ENCODE peak calls at places on chromosome 11, in nine cellular contexts. M is A549, L is fibroblast of lung, R is PC-9, J is lower lobe of right lung, G is psoas muscle, E is DND-41, N is uterus, Z is mammary epithelial cell. Y is an unnamed sample. For H3K4me1, the result is how much of the 10 kb centered on the place peaks cover.

GRCh38 chr11:125483592-125483991 is 12.5 kb downstream of the FEZ1 start:
- DNase-seq in L (peak), M (no peak), R (no peak), Z (peak), N (no peak), G (no peak), J (no peak), E (no peak), Y (no peak)

GRCh38 chr11:15933896-15934625 is 422.3 kb downstream of the SOX6 start:
- DNase-seq in R (no peak), G (no peak), M (no peak), N (no peak), J (no peak), L (no peak), Z (peak), E (no peak), Y (peak)

GRCh38 chr11:102114032-102114431 is 3.8 kb downstream of the YAP1 start:
- DNase-seq in N (no peak), Z (no peak), L (no peak), R (no peak), M (no peak), J (no peak), E (no peak), G (no peak), Y (no peak)

GRCh38 chr11:63917685-63918523 is 940 bp upstream of the RCOR2 start:
- DNase-seq in M (peak), Z (no peak), G (peak), R (peak), N (peak), E (peak), L (peak), J (no peak), Y (peak)

GRCh38 chr11:75262961-75263852 is 22.6 kb downstream of the TPBGL start:
- DNase-seq in L (peak), J (peak), E (no peak), G (no peak), R (no peak), Z (no peak), M (no peak), N (peak), Y (peak)

GRCh38 chr11:17770048-17770652 is 35.6 kb downstream of the KCNC1 start:
- DNase-seq in J (no peak), E (peak), N (no peak), R (peak), G (no peak), M (peak), Z (no peak), L (no peak), Y (no peak)

GRCh38 chr11:94544832-94545640 is 1.3 kb downstream of the FUT4 start:
- DNase-seq in L (no peak), N (no peak), G (peak), E (peak), R (no peak), M (no peak), Z (no peak), J (peak), Y (peak)

GRCh38 chr11:108873938-108874337 is 209.1 kb downstream of the DDX10 start:
- DNase-seq in E (no peak), M (no peak), N (no peak), Z (no peak), L (no peak), J (no peak), R (no peak), G (no peak), Y (no peak)

GRCh38 chr11:32088117-32088941 is 2.5 kb upstream of the RCN1 start:
- DNase-seq in M (no peak), E (peak), G (no peak), Z (peak), N (peak), J (no peak), L (peak), R (peak), Y (peak)

GRCh38 chr11:11841121-11841604 is 609 bp upstream of the USP47 start:
- DNase-seq in G (peak), N (peak), J (no peak), Z (no peak), R (peak), M (peak), E (no peak), L (peak), Y (no peak)

GRCh38 chr11:126507646-126508045 is 152.2 kb downstream of the ST3GAL4 start:
- DNase-seq in Z (no peak), G (no peak), L (no peak), M (no peak), R (no peak), J (no peak), E (no peak), N (no peak), Y (no peak)

GRCh38 chr11:112555491-112556364 is 295.1 kb upstream of the PLET1 start:
- DNase-seq in E (peak), J (peak), L (peak), N (peak), R (no peak), M (peak), Z (peak), G (peak), Y (peak)

GRCh38 chr11:20303451-20303965 is 60.0 kb upstream of the HTATIP2 start:
- DNase-seq in J (no peak), R (no peak), E (no peak), L (no peak), N (no peak), M (no peak), G (no peak), Z (no peak), Y (no peak)

GRCh38 chr11:117181586-117182550 is 3.3 kb downstream of the SIDT2 start:
- DNase-seq in L (no peak), M (no peak), Z (no peak), E (no peak), J (no peak), R (no peak), G (no peak), N (no peak), Y (no peak)

GRCh38 chr11:115716577-115717214 is 212.5 kb upstream of the CADM1 start:
- DNase-seq in G (no peak), Z (no peak), R (no peak), E (no peak), J (no peak), L (peak), M (no peak), N (no peak), Y (no peak)

GRCh38 chr11:26187639-26188038 is 144.3 kb upstream of the ANO3 start:
- DNase-seq in J (no peak), R (peak), L (peak), E (no peak), Z (peak), N (no peak), G (no peak), M (no peak), Y (no peak)

GRCh38 chr11:112786886-112787530 is 174.2 kb upstream of the NCAM1 start:
- DNase-seq in J (no peak), R (no peak), Z (no peak), L (no peak), N (no peak), E (no peak), M (no peak), G (no peak), Y (no peak)

GRCh38 chr11:73325036-73325981 is 17.2 kb downstream of the ARHGEF17 start:
- DNase-seq in M (no peak), G (no peak), E (no peak), R (no peak), Z (no peak), J (no peak), N (peak), L (peak), Y (peak)

GRCh38 chr11:102073253-102073652 is 26.0 kb downstream of the CFAP300 start:
- DNase-seq in Z (no peak), M (no peak), E (no peak), J (no peak), L (no peak), G (no peak), N (no peak), R (no peak), Y (no peak)

GRCh38 chr11:92667446-92668165 is 301.8 kb upstream of the MTNR1B start:
- DNase-seq in Z (no peak), M (no peak), G (no peak), J (no peak), L (no peak), R (no peak), N (no peak), E (no peak), Y (no peak)

GRCh38 chr11:11288972-11289616 is 64.0 kb downstream of the CSNK2A3 start:
- DNase-seq in E (no peak), R (no peak), M (no peak), N (no peak), Z (no peak), J (no peak), L (no peak), G (no peak), Y (no peak)

GRCh38 chr11:21928834-21929233 is 264.1 kb upstream of the ANO5 start:
- DNase-seq in M (no peak), J (no peak), L (no peak), G (no peak), N (no peak), R (no peak), E (no peak), Z (no peak), Y (no peak)

GRCh38 chr11:21927628-21928027 is 265.3 kb upstream of the ANO5 start:
- DNase-seq in G (no peak), R (no peak), L (no peak), Z (no peak), E (no peak), J (no peak), N (no peak), M (no peak), Y (no peak)

GRCh38 chr11:21931436-21932101 is 261.3 kb upstream of the ANO5 start:
- DNase-seq in R (no peak), G (no peak), E (no peak), M (no peak), N (no peak), Z (no peak), L (no peak), J (no peak), Y (no peak)

DNA sequence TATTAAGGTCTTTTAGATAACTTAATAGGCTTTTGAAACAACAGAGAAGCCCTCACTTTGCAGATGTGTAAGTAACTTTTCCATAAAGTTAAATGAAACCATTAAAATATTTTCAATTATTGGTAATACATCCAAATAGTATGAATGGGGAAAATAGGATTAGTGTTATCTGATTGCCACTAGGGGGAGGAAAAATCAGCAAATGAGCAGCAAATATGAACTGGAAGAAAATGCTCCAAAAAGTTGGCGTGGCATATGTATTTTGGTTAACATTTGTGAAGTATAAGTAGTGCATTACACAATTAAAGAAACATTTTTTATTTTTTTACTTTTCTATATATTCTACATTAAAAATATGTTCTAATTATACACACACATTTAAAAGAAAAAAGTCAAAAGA is 259.8 kb upstream of the ANO5 start:
- DNase-seq in L (no peak), G (no peak), E (no peak), R (no peak), N (no peak), Z (no peak), J (no peak), M (no peak), Y (no peak)
- H3K4me1 ChIP-seq in L (under half), G (under half), E (under half), R (under half), N (under half), Z (under half), J (under half), M (under half), Y (under half)

GRCh38 chr11:96257972-96258951 is 84.7 kb downstream of the MAML2 start:
- DNase-seq in Z (no peak), G (no peak), M (no peak), E (peak), N (no peak), J (no peak), R (no peak), L (peak), Y (no peak)

GRCh38 chr11:96257036-96257435 is 86.0 kb downstream of the MAML2 start:
- DNase-seq in E (no peak), N (no peak), L (no peak), J (no peak), G (no peak), R (no peak), Z (no peak), M (no peak), Y (no peak)

GRCh38 chr11:96260526-96260925 is 82.5 kb downstream of the MAML2 start:
- DNase-seq in L (no peak), J (no peak), R (no peak), M (no peak), E (no peak), G (no peak), Z (no peak), N (no peak), Y (no peak)

GRCh38 chr11:96260067-96260511 is 82.9 kb downstream of the MAML2 start:
- DNase-seq in R (no peak), L (no peak), J (no peak), Z (no peak), M (no peak), E (peak), N (no peak), G (no peak), Y (no peak)

DNA sequence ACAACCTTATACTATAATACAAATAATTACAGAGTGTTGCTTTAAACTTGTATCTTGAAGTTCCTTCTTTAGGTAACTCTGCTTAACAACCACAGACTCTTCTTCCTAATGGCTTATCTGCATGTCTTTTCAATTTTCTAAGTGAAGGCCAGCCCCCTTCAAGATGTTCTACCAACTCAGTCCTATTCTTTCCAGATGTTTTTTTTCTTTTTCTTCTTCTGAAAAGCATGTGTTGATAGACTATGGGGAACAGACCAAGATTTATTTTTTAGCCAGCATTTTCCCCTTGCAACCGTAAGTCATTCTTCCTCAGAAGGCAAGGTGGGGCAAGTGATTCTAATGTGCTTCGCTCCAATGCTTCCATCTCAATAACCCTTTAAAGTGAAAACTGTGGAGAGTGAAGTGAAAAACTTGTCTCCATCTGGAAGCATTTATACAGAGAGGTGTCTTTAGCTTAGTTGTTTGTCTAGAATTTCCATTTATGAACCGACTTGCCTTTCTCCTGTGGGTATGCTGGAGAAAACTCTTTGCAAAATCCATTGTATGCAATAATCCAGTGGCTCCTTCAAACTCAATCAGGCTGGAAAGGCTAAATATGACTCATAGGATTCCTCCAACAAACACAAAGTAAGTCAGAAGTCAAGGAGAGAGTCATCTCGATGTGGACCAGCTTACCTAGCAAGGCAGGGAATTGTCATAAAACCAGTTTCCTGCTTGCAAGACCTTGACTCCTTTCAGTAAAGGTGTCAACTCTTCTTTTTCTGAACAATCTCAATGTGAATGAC is 83.8 kb downstream of the MAML2 start:
- DNase-seq in G (no peak), E (no peak), N (no peak), Z (peak), L (peak), J (no peak), M (peak), R (peak), Y (no peak)
- H3K4me1 ChIP-seq in G (under half), E (half or more), N (under half), Z (half or more), L (under half), J (half or more), M (under half), R (half or more), Y (half or more)

DNA sequence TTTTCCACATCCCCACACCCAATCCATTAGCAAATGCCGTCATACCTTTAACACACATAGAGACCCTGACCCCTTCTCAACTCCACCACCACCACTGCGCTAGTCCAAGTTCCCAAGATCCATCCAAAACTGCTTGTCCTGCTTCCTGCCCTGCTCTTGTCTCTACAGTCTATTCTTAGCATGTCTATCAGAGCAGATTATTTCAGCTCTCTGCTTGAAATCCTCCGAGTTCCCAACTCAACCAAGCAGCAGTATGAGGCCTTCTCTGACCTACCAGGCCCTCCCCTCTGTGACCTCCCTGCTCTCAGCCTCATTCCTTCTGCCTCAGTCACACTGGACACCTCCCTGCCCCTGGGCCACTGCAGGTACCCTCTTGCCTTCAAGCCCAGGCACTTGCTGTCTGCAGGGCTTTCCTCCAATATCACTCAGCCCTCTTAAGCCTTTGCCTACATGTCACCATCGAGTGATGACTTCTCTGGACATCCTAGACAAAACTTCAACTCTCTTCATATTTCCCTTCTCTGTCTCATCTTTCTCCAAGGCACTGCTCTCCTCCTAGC is 134.6 kb downstream of the SPATA19 start:
- DNase-seq in G (no peak), Z (no peak), R (no peak), E (no peak), L (no peak), J (no peak), N (no peak), M (no peak), Y (no peak)
- H3K4me1 ChIP-seq in G (under half), Z (under half), R (under half), E (under half), L (under half), J (under half), N (under half), M (under half), Y (under half)

DNA sequence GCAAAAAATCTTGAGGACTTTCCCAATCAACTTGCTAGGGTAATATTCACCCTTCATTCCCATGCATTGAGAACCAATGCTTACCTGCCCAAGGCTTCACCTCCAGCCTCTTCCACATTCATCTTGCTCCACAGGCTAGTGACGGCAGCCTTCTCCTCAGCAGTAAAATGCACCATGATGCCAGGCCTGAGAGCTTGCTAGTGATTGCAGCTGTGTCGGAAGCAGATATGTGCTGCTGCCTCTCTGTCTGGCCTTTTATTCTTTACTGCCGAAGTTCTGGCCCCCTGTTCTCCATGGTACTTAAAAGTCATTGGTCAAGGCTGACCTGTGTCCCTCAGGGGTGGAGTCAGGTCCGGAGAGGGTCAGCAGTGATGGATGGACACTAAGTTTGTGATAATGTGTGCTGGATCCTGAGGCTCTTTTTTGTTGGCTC is at the start of gene HBE1:
- DNase-seq in N (no peak), E (no peak), L (no peak), R (no peak), J (no peak), M (no peak), Z (no peak), G (no peak), Y (no peak)
- H3K4me1 ChIP-seq in N (under half), E (under half), L (under half), R (under half), J (under half), M (under half), Z (under half), G (under half), Y (under half)

DNA sequence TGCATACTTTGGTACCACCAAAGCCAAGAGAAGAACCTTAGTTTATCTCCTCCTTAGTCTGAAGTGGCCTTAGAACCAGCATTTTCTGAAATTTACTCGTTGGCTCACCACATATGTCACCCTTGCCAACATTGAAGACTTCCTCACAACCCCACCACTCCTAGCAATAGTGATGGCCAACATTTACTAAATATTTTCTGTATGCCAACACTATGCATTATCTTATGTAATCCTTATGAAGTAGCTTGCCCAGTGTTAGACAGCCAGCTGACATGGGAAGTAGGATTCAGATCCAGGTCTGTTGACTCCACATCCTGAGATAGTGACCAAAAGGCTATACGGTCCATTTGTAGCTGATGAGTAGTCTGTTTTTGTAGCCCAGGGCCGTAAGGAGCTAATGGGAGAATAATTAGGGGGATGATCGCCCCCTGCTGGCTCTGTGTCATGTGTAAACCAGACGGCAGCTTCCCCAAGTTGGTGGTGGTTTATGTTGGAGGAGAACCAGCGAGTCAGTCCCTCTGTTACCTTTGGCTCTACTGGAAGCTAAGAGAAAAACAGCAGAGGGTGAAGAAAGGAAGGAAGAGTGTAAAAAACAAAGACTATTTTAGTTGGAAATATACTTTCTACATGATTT is 120.5 kb upstream of the RASSF10 start:
- DNase-seq in J (peak), R (peak), Z (peak), E (peak), L (peak), N (peak), G (peak), M (peak), Y (peak)
- H3K4me1 ChIP-seq in J (under half), R (under half), Z (under half), E (under half), L (under half), N (under half), G (under half), M (under half), Y (under half)

DNA sequence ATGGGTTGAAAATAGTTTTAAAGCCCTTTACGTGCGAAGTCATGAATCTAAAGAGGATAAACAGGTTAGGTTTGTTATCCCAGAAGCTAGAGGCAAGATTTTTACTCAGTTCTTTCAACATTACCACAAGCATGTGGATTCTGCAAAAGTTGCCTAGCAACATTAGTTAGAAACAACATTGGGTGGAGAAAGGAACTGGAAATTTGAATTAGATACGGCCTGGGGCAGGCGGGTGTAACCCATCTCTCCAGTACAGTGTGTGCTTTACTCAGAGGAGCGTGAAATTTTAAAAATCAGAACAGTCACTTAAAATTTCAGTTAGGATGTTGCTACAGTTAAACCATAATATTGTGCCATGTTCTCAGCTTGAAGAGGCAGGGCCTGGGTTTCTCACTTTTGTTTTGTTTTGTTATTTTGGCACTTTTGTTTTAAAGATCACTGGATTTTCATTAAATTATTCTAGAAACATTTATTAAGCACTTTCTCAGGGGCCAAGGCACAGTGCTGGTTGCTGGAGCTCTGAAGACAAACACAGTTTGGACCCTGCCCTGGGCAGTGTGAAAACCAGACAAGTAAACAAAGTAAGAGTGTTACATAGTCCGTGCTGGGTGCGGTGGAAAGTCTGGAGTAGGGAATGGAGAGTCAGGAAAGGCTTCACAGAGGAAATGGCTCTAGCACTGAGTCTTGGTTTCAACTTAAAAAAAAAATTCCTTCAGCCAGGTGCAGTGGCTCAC is 4.4 kb upstream of the WEE1 start:
- DNase-seq in E (no peak), L (peak), J (peak), G (peak), Z (peak), R (peak), M (peak), N (peak), Y (peak)
- H3K4me1 ChIP-seq in E (under half), L (under half), J (under half), G (under half), Z (half or more), R (half or more), M (half or more), N (under half), Y (half or more)

GRCh38 chr11:122670131-122670530 is 14.6 kb downstream of the UBASH3B start:
- DNase-seq in J (no peak), G (no peak), Z (no peak), N (no peak), M (no peak), E (peak), R (no peak), L (no peak), Y (no peak)
- H3K4me1 ChIP-seq in J (under half), G (under half), Z (under half), N (under half), M (half or more), E (half or more), R (half or more), L (under half), Y (under half)